ENCODE peak calls at places on chromosome 20, in six cellular contexts. One of them, this sample, is unnamed.

GRCh38 chr20:46699651-46700359 is 9.6 kb upstream of the SLC2A10 start:
- DNase-seq in retina: no peak
- DNase-seq in mesothelial cell of epicardium: no peak
- DNase-seq in cerebellar cortex: peak
- DNase-seq in WTC11: peak
- DNase-seq in kidney glomerular epithelial cell: no peak
- DNase-seq in this sample: no peak

GRCh38 chr20:39468703-39469102 is 506.6 kb downstream of the DHX35 start:
- DNase-seq in mesothelial cell of epicardium: no peak
- DNase-seq in WTC11: peak
- DNase-seq in cerebellar cortex: no peak
- DNase-seq in kidney glomerular epithelial cell: no peak
- DNase-seq in retina: peak
- DNase-seq in this sample: no peak

GRCh38 chr20:58117944-58118343 is 110.5 kb downstream of the ANKRD60 start:
- DNase-seq in WTC11: no peak
- DNase-seq in cerebellar cortex: no peak
- DNase-seq in retina: no peak
- DNase-seq in mesothelial cell of epicardium: no peak
- DNase-seq in kidney glomerular epithelial cell: no peak
- DNase-seq in this sample: no peak

GRCh38 chr20:58209652-58210397 is 18.6 kb downstream of the ANKRD60 start:
- DNase-seq in retina: peak
- DNase-seq in kidney glomerular epithelial cell: peak
- DNase-seq in WTC11: peak
- DNase-seq in cerebellar cortex: peak
- DNase-seq in mesothelial cell of epicardium: peak
- DNase-seq in this sample: peak

GRCh38 chr20:19922716-19923115 is 94.4 kb upstream of the NAA20 start:
- DNase-seq in WTC11: no peak
- DNase-seq in cerebellar cortex: no peak
- DNase-seq in retina: no peak
- DNase-seq in kidney glomerular epithelial cell: no peak
- DNase-seq in mesothelial cell of epicardium: no peak
- DNase-seq in this sample: no peak

GRCh38 chr20:19973920-19974620 is 43.1 kb upstream of the NAA20 start:
- DNase-seq in cerebellar cortex: peak
- DNase-seq in kidney glomerular epithelial cell: peak
- DNase-seq in WTC11: no peak
- DNase-seq in mesothelial cell of epicardium: no peak
- DNase-seq in retina: peak
- DNase-seq in this sample: peak

GRCh38 chr20:25508083-25508770 is 77.1 kb downstream of the NINL start:
- DNase-seq in WTC11: no peak
- DNase-seq in retina: no peak
- DNase-seq in cerebellar cortex: no peak
- DNase-seq in kidney glomerular epithelial cell: peak
- DNase-seq in mesothelial cell of epicardium: no peak
- DNase-seq in this sample: no peak

GRCh38 chr20:31643522-31643921 is 5.8 kb downstream of the COX4I2 start:
- DNase-seq in WTC11: no peak
- DNase-seq in cerebellar cortex: no peak
- DNase-seq in mesothelial cell of epicardium: no peak
- DNase-seq in kidney glomerular epithelial cell: no peak
- DNase-seq in retina: no peak
- DNase-seq in this sample: no peak

GRCh38 chr20:25008388-25009217 is 16.1 kb upstream of the APMAP start:
- DNase-seq in cerebellar cortex: no peak
- DNase-seq in kidney glomerular epithelial cell: no peak
- DNase-seq in retina: no peak
- DNase-seq in mesothelial cell of epicardium: no peak
- DNase-seq in WTC11: no peak
- DNase-seq in this sample: no peak

GRCh38 chr20:42043921-42044320 is 425.7 kb upstream of the CHD6 start:
- DNase-seq in mesothelial cell of epicardium: no peak
- DNase-seq in cerebellar cortex: no peak
- DNase-seq in retina: no peak
- DNase-seq in kidney glomerular epithelial cell: no peak
- DNase-seq in WTC11: no peak
- DNase-seq in this sample: no peak

GRCh38 chr20:49230575-49231211 is 11.5 kb downstream of the DDX27 start:
- DNase-seq in WTC11: no peak
- DNase-seq in retina: no peak
- DNase-seq in cerebellar cortex: peak
- DNase-seq in kidney glomerular epithelial cell: no peak
- DNase-seq in mesothelial cell of epicardium: no peak
- DNase-seq in this sample: peak

GRCh38 chr20:10508060-10508459 is 73.0 kb downstream of the SLX4IP start:
- DNase-seq in cerebellar cortex: no peak
- DNase-seq in WTC11: no peak
- DNase-seq in mesothelial cell of epicardium: no peak
- DNase-seq in kidney glomerular epithelial cell: no peak
- DNase-seq in retina: no peak
- DNase-seq in this sample: no peak

GRCh38 chr20:59933296-59933848 is at the start of gene SYCP2:
- DNase-seq in cerebellar cortex: no peak
- DNase-seq in WTC11: no peak
- DNase-seq in mesothelial cell of epicardium: no peak
- DNase-seq in kidney glomerular epithelial cell: no peak
- DNase-seq in retina: no peak
- DNase-seq in this sample: no peak

GRCh38 chr20:49398401-49399144 is 83.9 kb downstream of the KCNB1 start:
- DNase-seq in mesothelial cell of epicardium: no peak
- DNase-seq in kidney glomerular epithelial cell: no peak
- DNase-seq in WTC11: no peak
- DNase-seq in cerebellar cortex: no peak
- DNase-seq in retina: no peak
- DNase-seq in this sample: no peak

GRCh38 chr20:63223121-63223825 is 7.3 kb upstream of the YTHDF1 start:
- DNase-seq in retina: peak
- DNase-seq in kidney glomerular epithelial cell: no peak
- DNase-seq in cerebellar cortex: peak
- DNase-seq in WTC11: peak
- DNase-seq in mesothelial cell of epicardium: no peak
- DNase-seq in this sample: peak

GRCh38 chr20:4369798-4370124 is 351.9 kb upstream of the PRND start:
- DNase-seq in kidney glomerular epithelial cell: no peak
- DNase-seq in WTC11: no peak
- DNase-seq in retina: no peak
- DNase-seq in mesothelial cell of epicardium: no peak
- DNase-seq in cerebellar cortex: no peak
- DNase-seq in this sample: no peak

GRCh38 chr20:37518606-37519507 is 2.2 kb upstream of the NNAT start:
- DNase-seq in retina: peak
- DNase-seq in WTC11: no peak
- DNase-seq in cerebellar cortex: no peak
- DNase-seq in kidney glomerular epithelial cell: no peak
- DNase-seq in mesothelial cell of epicardium: no peak
- DNase-seq in this sample: no peak

GRCh38 chr20:53328956-53329355 is 264.7 kb downstream of the ZNF217 start:
- DNase-seq in kidney glomerular epithelial cell: no peak
- DNase-seq in mesothelial cell of epicardium: no peak
- DNase-seq in retina: no peak
- DNase-seq in WTC11: no peak
- DNase-seq in cerebellar cortex: no peak
- DNase-seq in this sample: no peak

GRCh38 chr20:40956503-40956902 is 72.1 kb upstream of the TOP1 start:
- DNase-seq in cerebellar cortex: no peak
- DNase-seq in kidney glomerular epithelial cell: no peak
- DNase-seq in retina: no peak
- DNase-seq in mesothelial cell of epicardium: no peak
- DNase-seq in WTC11: no peak
- DNase-seq in this sample: peak

GRCh38 chr20:47662483-47663353 is 122.6 kb downstream of the SULF2 start:
- DNase-seq in retina: no peak
- DNase-seq in kidney glomerular epithelial cell: no peak
- DNase-seq in WTC11: no peak
- DNase-seq in cerebellar cortex: no peak
- DNase-seq in mesothelial cell of epicardium: no peak
- DNase-seq in this sample: no peak

GRCh38 chr20:23047738-23048214 is 1.7 kb downstream of the THBD start:
- DNase-seq in cerebellar cortex: no peak
- DNase-seq in WTC11: peak
- DNase-seq in kidney glomerular epithelial cell: no peak
- DNase-seq in retina: peak
- DNase-seq in mesothelial cell of epicardium: no peak
- DNase-seq in this sample: no peak

GRCh38 chr20:41169791-41170351 is 32.5 kb downstream of the PLCG1 start:
- DNase-seq in kidney glomerular epithelial cell: no peak
- DNase-seq in WTC11: peak
- DNase-seq in mesothelial cell of epicardium: peak
- DNase-seq in retina: no peak
- DNase-seq in cerebellar cortex: peak
- DNase-seq in this sample: no peak

GRCh38 chr20:46056970-46057855 is 28.2 kb downstream of the SLC12A5 start:
- DNase-seq in cerebellar cortex: no peak
- DNase-seq in retina: peak
- DNase-seq in WTC11: peak
- DNase-seq in kidney glomerular epithelial cell: peak
- DNase-seq in mesothelial cell of epicardium: peak
- DNase-seq in this sample: no peak

GRCh38 chr20:60138263-60139127 is 180.3 kb downstream of the CDH26 start:
- DNase-seq in cerebellar cortex: no peak
- DNase-seq in retina: peak
- DNase-seq in WTC11: no peak
- DNase-seq in kidney glomerular epithelial cell: no peak
- DNase-seq in mesothelial cell of epicardium: no peak
- DNase-seq in this sample: peak

GRCh38 chr20:45012682-45013302 is 46.5 kb downstream of the STK4 start:
- DNase-seq in kidney glomerular epithelial cell: peak
- DNase-seq in WTC11: no peak
- DNase-seq in retina: no peak
- DNase-seq in cerebellar cortex: no peak
- DNase-seq in mesothelial cell of epicardium: no peak
- DNase-seq in this sample: no peak

GRCh38 chr20:4018015-4018748 is 2.8 kb upstream of the RNF24 start:
- DNase-seq in mesothelial cell of epicardium: no peak
- DNase-seq in WTC11: no peak
- DNase-seq in cerebellar cortex: no peak
- DNase-seq in kidney glomerular epithelial cell: no peak
- DNase-seq in retina: no peak
- DNase-seq in this sample: no peak

This sample was measured in Ammon's horn.